ENCODE peak calls at places on chromosomes 16 and 17, in four cellular contexts. Z, C, I and K are unnamed samples.
A peak's percentile ranks its signal among the peaks of the same experiment; 100 is the strongest.

GRCh38 chr16:73053379-73054130 is 5.6 kb upstream of the ZFHX3 start:
- DNase-seq in I (no peak), C (no peak), Z (peak; percentile 79), K (peak; percentile 88)

GRCh38 chr16:10180771-10181163 is 1.5 kb downstream of the GRIN2A start:
- DNase-seq in Z (peak; percentile 2), C (no peak), I (no peak), K (no peak)

GRCh38 chr16:69105501-69106361 is at the start of gene HAS3:
- DNase-seq in Z (peak; percentile 67), C (no peak), I (peak; percentile 28), K (peak; percentile 29)

GRCh38 chr17:59963738-59964454 is 644 bp downstream of the RNFT1 start:
- DNase-seq in Z (peak; percentile 63), C (no peak), I (peak; percentile 61), K (no peak)

GRCh38 chr17:61786088-61786487 is 77.2 kb downstream of the BRIP1 start:
- DNase-seq in Z (no peak), I (no peak), C (no peak), K (no peak)

GRCh38 chr16:84643180-84643583 is 5.1 kb upstream of the KLHL36 start:
- DNase-seq in I (peak; percentile 92), C (no peak), Z (peak; percentile 93), K (no peak)

GRCh38 chr17:55763856-55764255 is 13.0 kb downstream of the PCTP start:
- DNase-seq in Z (peak; percentile 82), I (no peak), C (no peak), K (no peak)

GRCh38 chr17:80893604-80894438 is 97.8 kb upstream of the CHMP6 start:
- DNase-seq in I (no peak), C (no peak), Z (no peak), K (no peak)

GRCh38 chr17:20200016-20200788 is 191.0 kb downstream of the SPECC1 start:
- DNase-seq in Z (no peak), I (no peak), C (no peak), K (no peak)

GRCh38 chr16:55567382-55567781 is 898 bp downstream of the CAPNS2 start:
- DNase-seq in C (no peak), I (no peak), Z (peak; percentile 88), K (no peak)

GRCh38 chr17:76458580-76459490 is 5.9 kb upstream of the UBE2O start:
- DNase-seq in Z (peak; percentile 73), I (peak; percentile 54), C (no peak), K (no peak)

GRCh38 chr16:53080345-53081031 is 25.7 kb downstream of the CHD9 start:
- DNase-seq in C (no peak), I (peak; percentile 93), Z (peak; percentile 93), K (no peak)

GRCh38 chr17:29588561-29589411 is 662 bp downstream of the GIT1 start:
- DNase-seq in C (no peak), I (peak; percentile 29), Z (peak; percentile 32), K (no peak)

GRCh38 chr17:45432405-45433113 is at the start of gene ARHGAP27:
- DNase-seq in Z (no peak), I (no peak), C (no peak), K (no peak)

GRCh38 chr16:508884-509736 is 18.4 kb upstream of the CAPN15 start:
- DNase-seq in C (no peak), I (no peak), Z (peak; percentile 14), K (no peak)

GRCh38 chr17:44280383-44280782 is 12.4 kb upstream of the SLC4A1 start:
- DNase-seq in Z (no peak), C (no peak), I (no peak), K (no peak)

GRCh38 chr16:86984975-86985655 is 332.1 kb downstream of the C16orf95 start:
- DNase-seq in I (no peak), Z (no peak), C (no peak), K (no peak)

GRCh38 chr17:55458977-55459376 is 37.3 kb upstream of the MMD start:
- DNase-seq in C (no peak), Z (peak; percentile 57), I (peak; percentile 70), K (no peak)

GRCh38 chr16:66660422-66661209 is 35.9 kb downstream of the CMTM4 start:
- DNase-seq in I (peak; percentile 91), C (no peak), Z (peak; percentile 87), K (peak; percentile 62)

GRCh38 chr16:84406006-84406963 is 37.9 kb downstream of the ATP2C2 start:
- DNase-seq in I (no peak), Z (no peak), C (no peak), K (no peak)

GRCh38 chr17:64130559-64131001 is 636 bp upstream of the ERN1 start:
- DNase-seq in I (peak; percentile 87), Z (peak; percentile 85), C (no peak), K (peak; percentile 62)

GRCh38 chr16:24681793-24682192 is 47.7 kb upstream of the TNRC6A start:
- DNase-seq in Z (peak; percentile 60), I (no peak), C (no peak), K (no peak)

GRCh38 chr16:88815901-88816589 is 4.3 kb upstream of the APRT start:
- DNase-seq in C (no peak), Z (no peak), I (no peak), K (no peak)

GRCh38 chr17:77288115-77288619 is 147.4 kb downstream of the SEC14L1 start:
- DNase-seq in Z (no peak), I (no peak), C (no peak), K (no peak)

GRCh38 chr16:53576228-53576627 is 73.2 kb upstream of the AKTIP start:
- DNase-seq in C (no peak), I (no peak), Z (no peak), K (no peak)

GRCh38 chr16:4663756-4664465 is 29.5 kb upstream of the NUDT16L1 start:
- DNase-seq in I (no peak), C (no peak), Z (peak; percentile 23), K (no peak)

GRCh38 chr17:27751622-27752490 is 48.5 kb downstream of the NOS2 start:
- DNase-seq in I (no peak), C (no peak), Z (no peak), K (no peak)

GRCh38 chr17:43599835-43600234 is 53.7 kb upstream of the ETV4 start:
- DNase-seq in C (no peak), I (peak; percentile 73), Z (peak; percentile 92), K (no peak)

GRCh38 chr16:57148481-57148880 is 37.4 kb downstream of the PSME3IP1 start:
- DNase-seq in Z (no peak), I (no peak), C (no peak), K (no peak)

GRCh38 chr17:73872816-73873215 is 228.6 kb upstream of the SDK2 start:
- DNase-seq in Z (no peak), C (no peak), I (no peak), K (no peak)

GRCh38 chr16:80824623-80825364 is 20.4 kb upstream of the CDYL2 start:
- DNase-seq in Z (peak; percentile 86), I (peak; percentile 45), C (no peak), K (no peak)

GRCh38 chr16:16191493-16192167 is 31.7 kb downstream of the ABCC6 start:
- DNase-seq in Z (no peak), C (no peak), I (no peak), K (no peak)

GRCh38 chr16:59573528-59574271 is 839.6 kb upstream of the GOT2 start:
- DNase-seq in C (no peak), I (peak; percentile 81), Z (peak; percentile 71), K (no peak)

GRCh38 chr17:8806206-8807069 is 7.3 kb upstream of the MFSD6L start:
- DNase-seq in I (no peak), Z (no peak), C (no peak), K (no peak)